ENCODE peak calls at places on chromosomes 4 and X, in seven cellular contexts. One of them, this sample, is unnamed.

GRCh38 chrX:70494441-70494840 is 49.8 kb downstream of the DLG3 start:
- DNase-seq in NCI-H510A: no peak
- DNase-seq in Right ventricle myocardium superior: no peak
- DNase-seq in germinal center: no peak
- DNase-seq in MV-4-11: peak
- DNase-seq in GM06990: no peak
- DNase-seq in stimulated activated naive B cell treated with anti-CD40 and anti-IgM and Interleukin-4, amounts not matched to agents 10 μg/mL and 1 μg/mL and 100 μg/mL, for 72 hours: no peak
- DNase-seq in this sample: no peak

GRCh38 chr4:67531349-67531748 is 14.0 kb downstream of the CENPC start:
- DNase-seq in germinal center: no peak
- DNase-seq in stimulated activated naive B cell treated with anti-CD40 and anti-IgM and Interleukin-4, amounts not matched to agents 10 μg/mL and 1 μg/mL and 100 μg/mL, for 72 hours: no peak
- DNase-seq in NCI-H510A: no peak
- DNase-seq in Right ventricle myocardium superior: no peak
- DNase-seq in MV-4-11: no peak
- DNase-seq in GM06990: no peak
- DNase-seq in this sample: no peak

GRCh38 chr4:119490335-119490734 is 138.3 kb downstream of the PDE5A start:
- DNase-seq in germinal center: no peak
- DNase-seq in NCI-H510A: no peak
- DNase-seq in Right ventricle myocardium superior: no peak
- DNase-seq in MV-4-11: no peak
- DNase-seq in GM06990: no peak
- DNase-seq in stimulated activated naive B cell treated with anti-CD40 and anti-IgM and Interleukin-4, amounts not matched to agents 10 μg/mL and 1 μg/mL and 100 μg/mL, for 72 hours: no peak
- DNase-seq in this sample: no peak

GRCh38 chr4:164536829-164537228 is 217.1 kb upstream of the SMIM31 start:
- DNase-seq in germinal center: no peak
- DNase-seq in stimulated activated naive B cell treated with anti-CD40 and anti-IgM and Interleukin-4, amounts not matched to agents 10 μg/mL and 1 μg/mL and 100 μg/mL, for 72 hours: no peak
- DNase-seq in GM06990: no peak
- DNase-seq in NCI-H510A: no peak
- DNase-seq in MV-4-11: no peak
- DNase-seq in Right ventricle myocardium superior: no peak
- DNase-seq in this sample: no peak

GRCh38 chr4:165345663-165346417 is 18.4 kb downstream of the MSMO1 start:
- DNase-seq in NCI-H510A: no peak
- DNase-seq in MV-4-11: no peak
- DNase-seq in Right ventricle myocardium superior: no peak
- DNase-seq in germinal center: no peak
- DNase-seq in stimulated activated naive B cell treated with anti-CD40 and anti-IgM and Interleukin-4, amounts not matched to agents 10 μg/mL and 1 μg/mL and 100 μg/mL, for 72 hours: no peak
- DNase-seq in GM06990: no peak
- DNase-seq in this sample: no peak

GRCh38 chr4:152316969-152317368 is 218.9 kb downstream of the FBXW7 start:
- DNase-seq in stimulated activated naive B cell treated with anti-CD40 and anti-IgM and Interleukin-4, amounts not matched to agents 10 μg/mL and 1 μg/mL and 100 μg/mL, for 72 hours: no peak
- DNase-seq in Right ventricle myocardium superior: no peak
- DNase-seq in GM06990: no peak
- DNase-seq in NCI-H510A: no peak
- DNase-seq in germinal center: no peak
- DNase-seq in MV-4-11: no peak
- DNase-seq in this sample: no peak

GRCh38 chr4:129043523-129043922 is 49.8 kb downstream of the SCLT1 start:
- DNase-seq in NCI-H510A: no peak
- DNase-seq in germinal center: no peak
- DNase-seq in Right ventricle myocardium superior: no peak
- DNase-seq in GM06990: no peak
- DNase-seq in stimulated activated naive B cell treated with anti-CD40 and anti-IgM and Interleukin-4, amounts not matched to agents 10 μg/mL and 1 μg/mL and 100 μg/mL, for 72 hours: no peak
- DNase-seq in MV-4-11: peak
- DNase-seq in this sample: no peak

GRCh38 chr4:89509708-89510269 is 202.2 kb upstream of the GPRIN3 start:
- DNase-seq in GM06990: peak
- DNase-seq in stimulated activated naive B cell treated with anti-CD40 and anti-IgM and Interleukin-4, amounts not matched to agents 10 μg/mL and 1 μg/mL and 100 μg/mL, for 72 hours: no peak
- DNase-seq in MV-4-11: peak
- DNase-seq in NCI-H510A: no peak
- DNase-seq in germinal center: no peak
- DNase-seq in Right ventricle myocardium superior: no peak
- DNase-seq in this sample: peak

GRCh38 chr4:111535792-111536191 is 609.5 kb upstream of the FAM241A start:
- DNase-seq in stimulated activated naive B cell treated with anti-CD40 and anti-IgM and Interleukin-4, amounts not matched to agents 10 μg/mL and 1 μg/mL and 100 μg/mL, for 72 hours: no peak
- DNase-seq in MV-4-11: no peak
- DNase-seq in NCI-H510A: no peak
- DNase-seq in GM06990: no peak
- DNase-seq in Right ventricle myocardium superior: no peak
- DNase-seq in germinal center: no peak
- DNase-seq in this sample: no peak

GRCh38 chr4:69875986-69876542 is 16.1 kb upstream of the SULT1E1 start:
- DNase-seq in stimulated activated naive B cell treated with anti-CD40 and anti-IgM and Interleukin-4, amounts not matched to agents 10 μg/mL and 1 μg/mL and 100 μg/mL, for 72 hours: no peak
- DNase-seq in MV-4-11: no peak
- DNase-seq in GM06990: no peak
- DNase-seq in germinal center: no peak
- DNase-seq in Right ventricle myocardium superior: no peak
- DNase-seq in NCI-H510A: no peak
- DNase-seq in this sample: no peak

GRCh38 chr4:42865572-42866189 is 26.8 kb upstream of the GRXCR1 start:
- DNase-seq in germinal center: peak
- DNase-seq in Right ventricle myocardium superior: no peak
- DNase-seq in NCI-H510A: no peak
- DNase-seq in MV-4-11: peak
- DNase-seq in GM06990: peak
- DNase-seq in stimulated activated naive B cell treated with anti-CD40 and anti-IgM and Interleukin-4, amounts not matched to agents 10 μg/mL and 1 μg/mL and 100 μg/mL, for 72 hours: peak
- DNase-seq in this sample: peak

GRCh38 chrX:129000018-129000417 is 523.3 kb downstream of the SMARCA1 start:
- DNase-seq in Right ventricle myocardium superior: no peak
- DNase-seq in MV-4-11: no peak
- DNase-seq in stimulated activated naive B cell treated with anti-CD40 and anti-IgM and Interleukin-4, amounts not matched to agents 10 μg/mL and 1 μg/mL and 100 μg/mL, for 72 hours: no peak
- DNase-seq in NCI-H510A: peak
- DNase-seq in germinal center: no peak
- DNase-seq in GM06990: no peak
- DNase-seq in this sample: no peak

GRCh38 chr4:153788419-153789276 is at the start of gene SFRP2:
- DNase-seq in Right ventricle myocardium superior: peak
- DNase-seq in GM06990: no peak
- DNase-seq in NCI-H510A: no peak
- DNase-seq in germinal center: no peak
- DNase-seq in stimulated activated naive B cell treated with anti-CD40 and anti-IgM and Interleukin-4, amounts not matched to agents 10 μg/mL and 1 μg/mL and 100 μg/mL, for 72 hours: no peak
- DNase-seq in MV-4-11: no peak
- DNase-seq in this sample: no peak

GRCh38 chr4:169017971-169018370 is 7.9 kb upstream of the CBR4 start:
- DNase-seq in GM06990: no peak
- DNase-seq in NCI-H510A: no peak
- DNase-seq in MV-4-11: no peak
- DNase-seq in Right ventricle myocardium superior: no peak
- DNase-seq in stimulated activated naive B cell treated with anti-CD40 and anti-IgM and Interleukin-4, amounts not matched to agents 10 μg/mL and 1 μg/mL and 100 μg/mL, for 72 hours: no peak
- DNase-seq in germinal center: no peak
- DNase-seq in this sample: no peak

GRCh38 chrX:134622813-134623185 is 35.5 kb downstream of the PLAC1 start:
- DNase-seq in Right ventricle myocardium superior: no peak
- DNase-seq in MV-4-11: no peak
- DNase-seq in GM06990: no peak
- DNase-seq in stimulated activated naive B cell treated with anti-CD40 and anti-IgM and Interleukin-4, amounts not matched to agents 10 μg/mL and 1 μg/mL and 100 μg/mL, for 72 hours: no peak
- DNase-seq in germinal center: no peak
- DNase-seq in NCI-H510A: no peak
- DNase-seq in this sample: no peak

GRCh38 chr4:187227907-187228699 is 504.4 kb upstream of the FAT1 start:
- DNase-seq in germinal center: no peak
- DNase-seq in NCI-H510A: peak
- DNase-seq in GM06990: no peak
- DNase-seq in MV-4-11: no peak
- DNase-seq in Right ventricle myocardium superior: no peak
- DNase-seq in stimulated activated naive B cell treated with anti-CD40 and anti-IgM and Interleukin-4, amounts not matched to agents 10 μg/mL and 1 μg/mL and 100 μg/mL, for 72 hours: no peak
- DNase-seq in this sample: no peak

GRCh38 chr4:94621491-94622080 is 136.2 kb upstream of the BMPR1B start:
- DNase-seq in MV-4-11: peak
- DNase-seq in NCI-H510A: no peak
- DNase-seq in germinal center: peak
- DNase-seq in stimulated activated naive B cell treated with anti-CD40 and anti-IgM and Interleukin-4, amounts not matched to agents 10 μg/mL and 1 μg/mL and 100 μg/mL, for 72 hours: peak
- DNase-seq in Right ventricle myocardium superior: no peak
- DNase-seq in GM06990: peak
- DNase-seq in this sample: peak

GRCh38 chr4:140049024-140049923 is 104.7 kb downstream of the MAML3 start:
- DNase-seq in MV-4-11: peak
- DNase-seq in germinal center: peak
- DNase-seq in NCI-H510A: peak
- DNase-seq in stimulated activated naive B cell treated with anti-CD40 and anti-IgM and Interleukin-4, amounts not matched to agents 10 μg/mL and 1 μg/mL and 100 μg/mL, for 72 hours: peak
- DNase-seq in Right ventricle myocardium superior: peak
- DNase-seq in GM06990: peak
- DNase-seq in this sample: no peak

GRCh38 chrX:153726286-153727107 is 1.8 kb downstream of the ABCD1 start:
- DNase-seq in germinal center: peak
- DNase-seq in GM06990: peak
- DNase-seq in MV-4-11: peak
- DNase-seq in Right ventricle myocardium superior: peak
- DNase-seq in NCI-H510A: no peak
- DNase-seq in stimulated activated naive B cell treated with anti-CD40 and anti-IgM and Interleukin-4, amounts not matched to agents 10 μg/mL and 1 μg/mL and 100 μg/mL, for 72 hours: peak
- DNase-seq in this sample: peak

This sample was measured in GM12864.